ENCODE peak calls at places on chromosomes 3 and 15, in six cellular contexts. P is NT2/D1, A is lower lobe of right lung, K is endothelial cell of umbilical vein, J is spleen, C is mesendoderm. F is an unnamed sample.

GRCh38 chr3:126309861-126310655 is 47.1 kb downstream of the KLF15 start:
- DNase-seq in J (peak), A (no peak), P (no peak), K (no peak), C (no peak), F (no peak)

GRCh38 chr3:34020761-34021635 is 222.6 kb downstream of the PDCD6IP start:
- DNase-seq in K (no peak), P (no peak), C (no peak), J (no peak), A (no peak), F (no peak)

GRCh38 chr3:146577662-146578061 is 27.5 kb downstream of the PLSCR5 start:
- DNase-seq in A (no peak), K (peak), P (peak), J (no peak), C (peak), F (peak)

GRCh38 chr15:58477228-58477627 is 45.4 kb downstream of the LIPC start:
- DNase-seq in C (no peak), A (no peak), J (no peak), K (peak), P (no peak), F (no peak)

GRCh38 chr3:30544811-30545210 is 61.6 kb upstream of the TGFBR2 start:
- DNase-seq in J (no peak), C (no peak), K (peak), A (no peak), P (no peak), F (no peak)

GRCh38 chr15:66498501-66499386 is 1.2 kb upstream of the SNAPC5 start:
- DNase-seq in P (no peak), C (peak), A (no peak), K (peak), J (no peak), F (no peak)

GRCh38 chr3:32018723-32019564 is 37.4 kb downstream of the ZNF860 start:
- DNase-seq in A (no peak), C (peak), P (peak), K (peak), J (no peak), F (peak)

GRCh38 chr15:29601811-29602210 is 220.5 kb downstream of the TJP1 start:
- DNase-seq in C (no peak), P (no peak), A (no peak), K (no peak), J (no peak), F (no peak)

GRCh38 chr3:13513051-13513912 is 33.2 kb downstream of the HDAC11 start:
- DNase-seq in A (peak), K (no peak), P (no peak), J (peak), C (no peak), F (peak)

GRCh38 chr3:49929333-49930240 is at the start of gene MON1A:
- DNase-seq in A (peak), J (peak), P (peak), C (peak), K (peak), F (peak)

GRCh38 chr3:145006291-145006690 is 1034.7 kb downstream of the DIPK2A start:
- DNase-seq in C (peak), K (no peak), A (no peak), P (no peak), J (no peak), F (no peak)
- H3K4me3 ChIP-seq in C (no peak), K (no peak), A (no peak), P (no peak), J (no peak), F (no peak)

DNA sequence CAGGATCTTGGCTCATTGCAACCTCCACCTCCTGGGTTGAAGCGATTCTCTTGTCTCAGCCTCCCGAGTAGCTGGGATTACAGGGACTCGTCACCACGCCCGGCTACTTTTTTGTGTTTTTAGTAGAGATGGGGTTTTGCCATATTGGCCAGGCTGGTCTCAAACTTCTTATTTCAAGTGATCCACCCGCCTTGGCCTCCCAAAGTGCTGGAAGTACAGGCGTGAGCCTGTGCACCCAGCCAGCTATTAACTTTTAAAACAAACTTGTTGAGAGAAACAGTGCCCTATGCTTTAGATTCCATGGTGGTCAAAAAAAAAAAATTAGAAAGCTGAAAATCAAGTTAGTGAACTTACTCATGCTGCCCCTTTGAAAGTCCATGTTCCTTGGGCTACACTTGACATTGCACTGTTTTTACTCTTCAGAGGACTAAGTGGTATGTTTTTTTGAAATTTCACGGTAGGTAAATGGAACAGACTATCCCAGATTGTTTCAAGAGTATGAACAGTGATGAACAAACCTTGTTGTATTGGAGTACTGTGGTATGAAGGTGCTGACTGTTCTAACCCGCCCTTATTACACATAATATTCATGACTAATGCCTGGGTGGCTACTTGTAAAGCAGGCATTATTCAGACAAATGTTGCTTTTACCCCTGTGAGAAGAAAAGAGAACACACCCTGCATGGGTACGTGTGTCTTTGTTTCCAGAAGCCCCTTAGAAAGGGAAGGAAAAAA is 206.9 kb downstream of the KLHL25 start:
- DNase-seq in A (no peak), K (peak), J (no peak), P (no peak), C (no peak), F (no peak)
- H3K4me3 ChIP-seq in A (no peak), K (no peak), J (no peak), P (no peak), C (no peak), F (no peak)

GRCh38 chr15:52020253-52021085 is 1.4 kb downstream of the MAPK6 start:
- DNase-seq in K (peak), J (no peak), A (no peak), P (no peak), C (no peak), F (peak)

GRCh38 chr15:52021892-52022540 is 3.0 kb downstream of the MAPK6 start:
- DNase-seq in A (no peak), P (no peak), J (no peak), K (no peak), C (no peak), F (no peak)

GRCh38 chr15:52019394-52020252 is 604 bp downstream of the MAPK6 start:
- DNase-seq in K (peak), J (peak), C (peak), A (peak), P (no peak), F (peak)

GRCh38 chr15:52023169-52023922 is 4.3 kb downstream of the MAPK6 start:
- DNase-seq in A (no peak), C (no peak), K (no peak), P (no peak), J (no peak), F (no peak)

GRCh38 chr15:52021128-52021671 is 2.2 kb downstream of the MAPK6 start:
- DNase-seq in C (peak), K (peak), J (no peak), P (no peak), A (no peak), F (peak)
- H3K4me3 ChIP-seq in C (no peak), K (peak), J (peak), P (no peak), A (peak), F (no peak)

GRCh38 chr3:141050576-141050912 is 603 bp upstream of the SPSB4 start:
- DNase-seq in A (no peak), C (peak), P (no peak), J (no peak), K (no peak), F (peak)
- H3K4me3 ChIP-seq in A (peak), C (peak), P (peak), J (peak), K (no peak), F (peak)

F was measured in H7.